ENCODE peak calls at places on chromosomes 5 and 9, in eight cellular contexts. K is GM06990, L is coronary artery, O is sigmoid colon, V is colonic mucosa, A is heart left ventricle, X is ovary, S is lower lobe of right lung. N is an unnamed sample.

GRCh38 chr5:25995209-25995608 is 1043.2 kb downstream of the CDH9 start:
- DNase-seq in K (no peak), O (no peak), L (no peak), S (no peak), X (no peak), V (no peak), A (no peak), N (no peak)

GRCh38 chr9:123002754-123003153 is 30.7 kb upstream of the GPR21 start:
- DNase-seq in S (no peak), A (no peak), K (no peak), L (no peak), X (no peak), O (no peak), V (no peak), N (peak)

GRCh38 chr5:107072440-107072839 is 598.3 kb downstream of the EFNA5 start:
- DNase-seq in X (no peak), K (no peak), A (no peak), V (no peak), S (no peak), L (no peak), O (no peak), N (no peak)

GRCh38 chr5:176877793-176878331 is 21.3 kb downstream of the HK3 start:
- DNase-seq in V (no peak), X (no peak), K (no peak), O (no peak), L (no peak), A (no peak), S (no peak), N (no peak)

GRCh38 chr5:165829504-165829903 is 2324.1 kb downstream of the MAT2B start:
- DNase-seq in O (no peak), K (no peak), A (no peak), V (no peak), X (no peak), L (no peak), S (no peak), N (no peak)

GRCh38 chr5:40680741-40681350 is 1.1 kb downstream of the PTGER4 start:
- DNase-seq in L (no peak), K (peak), A (peak), X (no peak), V (peak), O (peak), S (peak), N (no peak)

GRCh38 chr5:180161420-180162303 is 47.3 kb downstream of the RASGEF1C start:
- DNase-seq in O (peak), V (no peak), S (no peak), L (peak), A (no peak), X (no peak), K (no peak), N (no peak)

GRCh38 chr5:36724429-36725332 is 118.3 kb downstream of the SLC1A3 start:
- DNase-seq in A (peak), S (peak), L (no peak), X (no peak), K (peak), V (peak), O (no peak), N (no peak)

GRCh38 chr5:7565559-7565958 is 169.6 kb downstream of the ADCY2 start:
- DNase-seq in S (no peak), A (no peak), V (no peak), K (no peak), L (no peak), O (no peak), X (no peak), N (no peak)

GRCh38 chr5:38500861-38501260 is 55.6 kb downstream of the LIFR start:
- DNase-seq in L (no peak), O (no peak), A (no peak), K (no peak), S (no peak), V (no peak), X (no peak), N (peak)

GRCh38 chr9:77944556-77945261 is 86.9 kb downstream of the GNAQ start:
- DNase-seq in A (peak), K (no peak), S (peak), L (no peak), X (no peak), V (peak), O (no peak), N (no peak)

GRCh38 chr5:52990531-52990925 is 1.4 kb downstream of the ITGA2 start:
- DNase-seq in X (no peak), L (no peak), A (no peak), V (no peak), O (no peak), S (no peak), K (no peak), N (no peak)

GRCh38 chr5:148970228-148970627 is 92.6 kb downstream of the SH3TC2 start:
- DNase-seq in O (peak), X (no peak), V (peak), S (peak), A (no peak), L (no peak), K (no peak), N (no peak)

GRCh38 chr5:126965487-126965886 is 64.9 kb downstream of the MARCHF3 start:
- DNase-seq in X (no peak), V (no peak), A (no peak), S (no peak), L (no peak), O (no peak), K (no peak), N (no peak)

GRCh38 chr5:126961128-126961527 is 69.2 kb downstream of the MARCHF3 start:
- DNase-seq in O (no peak), L (no peak), V (no peak), X (no peak), A (no peak), K (no peak), S (no peak), N (no peak)

GRCh38 chr5:126965061-126965475 is 65.3 kb downstream of the MARCHF3 start:
- DNase-seq in O (no peak), L (no peak), X (no peak), A (no peak), K (no peak), V (no peak), S (no peak), N (peak)

GRCh38 chr5:126961702-126962101 is 68.7 kb downstream of the MARCHF3 start:
- DNase-seq in K (peak), O (no peak), A (no peak), V (no peak), L (no peak), X (no peak), S (no peak), N (peak)

DNA sequence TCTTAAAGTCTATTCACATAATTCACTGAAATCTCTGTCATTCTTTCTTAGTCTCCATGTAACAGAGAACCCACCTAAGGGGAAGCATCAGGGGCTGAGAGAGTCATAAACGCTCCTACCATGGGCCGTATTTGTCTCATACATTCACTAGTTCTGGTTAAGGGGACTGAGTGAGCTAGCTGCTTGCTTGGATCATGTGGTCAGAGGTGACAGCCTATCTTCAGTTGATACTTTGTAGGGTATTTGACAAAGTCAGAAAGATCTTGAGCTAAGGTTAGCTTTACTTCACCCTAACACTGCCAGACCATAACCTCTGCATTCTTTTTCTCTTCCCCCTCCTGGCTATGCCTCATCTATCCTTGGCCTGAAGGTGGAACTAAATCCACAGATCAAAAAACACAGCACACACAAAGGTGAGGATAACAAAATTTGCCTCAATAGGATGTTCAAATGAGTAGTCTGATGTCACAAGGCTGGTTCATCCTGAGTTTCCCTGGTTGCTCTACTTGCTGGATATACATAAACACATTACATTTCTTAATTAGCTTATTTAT is 66.5 kb downstream of the MARCHF3 start:
- DNase-seq in O (no peak), X (no peak), A (no peak), L (no peak), S (no peak), K (no peak), V (no peak), N (no peak)
- TF ChIP-seq CTCF in O (no peak), X (no peak), A (no peak), L (no peak), S (no peak), K (no peak), V (no peak), N (no peak)

GRCh38 chr5:88677943-88678779 is 204.8 kb downstream of the MEF2C start:
- DNase-seq in K (no peak), L (no peak), X (no peak), V (no peak), S (no peak), O (no peak), A (no peak), N (no peak)
- H3K4me3 ChIP-seq in K (peak), L (peak), X (no peak), V (no peak), S (no peak), O (no peak), A (no peak), N (no peak)

GRCh38 chr5:134784946-134785620 is 26.5 kb downstream of the DDX46 start:
- DNase-seq in K (no peak), V (no peak), S (no peak), L (no peak), X (no peak), O (no peak), A (no peak), N (peak)

GRCh38 chr5:134787692-134788091 is 29.1 kb downstream of the DDX46 start:
- DNase-seq in L (no peak), S (no peak), V (no peak), O (no peak), X (no peak), K (no peak), A (no peak), N (no peak)

DNA sequence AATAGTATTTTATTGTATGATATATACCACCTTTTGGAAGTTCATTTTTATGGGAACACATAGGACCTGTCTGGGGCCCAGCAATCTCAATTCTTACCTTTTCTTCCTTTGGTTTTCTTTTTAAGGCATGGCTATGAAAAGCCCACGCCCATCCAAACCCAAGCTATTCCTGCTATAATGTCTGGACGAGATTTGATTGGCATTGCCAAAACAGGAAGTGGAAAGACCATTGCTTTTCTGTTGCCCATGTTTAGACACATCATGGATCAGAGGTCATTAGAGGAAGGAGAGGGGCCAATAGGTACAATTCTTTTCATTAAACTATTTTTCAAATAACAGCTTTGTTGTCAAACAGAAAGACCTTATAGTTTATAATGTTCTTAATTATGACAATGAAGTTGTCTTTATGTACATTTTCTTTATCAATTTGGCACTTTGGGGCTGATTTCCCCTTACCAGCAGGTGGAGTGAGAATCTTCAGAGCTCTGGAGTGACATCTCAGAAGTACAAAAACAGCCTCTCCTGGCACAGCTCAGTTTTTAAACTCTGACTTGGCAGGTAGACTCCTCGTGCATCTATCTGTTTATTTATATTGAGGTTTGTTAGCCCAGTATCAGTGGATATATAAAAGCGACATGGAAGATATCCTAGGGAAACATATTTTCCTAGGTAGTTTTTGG is 25.8 kb downstream of the DDX46 start:
- DNase-seq in K (no peak), X (no peak), L (no peak), S (no peak), V (no peak), O (no peak), A (no peak), N (peak)
- TF ChIP-seq CTCF in K (peak), X (no peak), L (no peak), S (no peak), V (no peak), O (no peak), A (no peak), N (peak)

DNA sequence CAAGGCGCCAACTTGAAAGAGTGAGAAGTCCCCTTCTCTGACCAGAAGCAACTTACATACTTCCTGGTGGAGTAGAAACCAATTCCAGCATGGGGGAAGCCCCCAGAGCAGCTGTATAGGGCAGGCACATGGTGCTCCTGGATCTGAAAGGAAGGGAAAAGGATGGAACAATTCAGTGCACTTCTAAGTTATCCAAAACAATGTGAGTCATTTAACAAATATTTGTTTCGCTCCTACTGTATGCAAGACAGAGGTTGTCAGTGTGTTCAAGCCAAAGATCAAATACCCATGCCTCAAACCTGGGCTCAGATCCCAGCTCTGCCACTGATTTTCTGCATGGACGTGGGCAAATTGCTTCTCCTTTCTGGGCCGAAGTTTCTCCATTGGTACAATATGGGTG is 67.1 kb downstream of the LHX2 start:
- DNase-seq in S (no peak), O (no peak), A (no peak), K (no peak), L (no peak), X (no peak), V (no peak), N (peak)
- H3K4me3 ChIP-seq in S (no peak), O (no peak), A (no peak), K (no peak), L (no peak), X (no peak), V (no peak), N (no peak)

GRCh38 chr5:23466401-23466886 is 41.0 kb upstream of the PRDM9 start:
- DNase-seq in K (no peak), V (no peak), O (no peak), S (no peak), L (no peak), X (no peak), A (no peak), N (peak)
- TF ChIP-seq CTCF in K (no peak), V (no peak), O (no peak), S (no peak), L (no peak), X (no peak), A (no peak), N (no peak)

GRCh38 chr5:100827481-100827889 is 75.6 kb downstream of the ST8SIA4 start:
- DNase-seq in V (peak), O (no peak), X (no peak), A (no peak), L (no peak), K (peak), S (no peak), N (peak)

GRCh38 chr5:100824635-100825034 is 78.4 kb downstream of the ST8SIA4 start:
- DNase-seq in X (no peak), L (no peak), A (no peak), S (no peak), V (no peak), K (no peak), O (no peak), N (no peak)

GRCh38 chr5:100826133-100826532 is 76.9 kb downstream of the ST8SIA4 start:
- DNase-seq in S (no peak), A (no peak), L (no peak), O (no peak), X (no peak), K (peak), V (no peak), N (no peak)

GRCh38 chr5:100828756-100829342 is 74.2 kb downstream of the ST8SIA4 start:
- DNase-seq in L (no peak), O (no peak), A (no peak), X (no peak), V (no peak), K (no peak), S (no peak), N (no peak)

GRCh38 chr5:100828071-100828689 is 74.9 kb downstream of the ST8SIA4 start:
- DNase-seq in V (no peak), X (no peak), S (no peak), L (no peak), K (peak), O (peak), A (no peak), N (no peak)
- H3K4me3 ChIP-seq in V (no peak), X (no peak), S (no peak), L (no peak), K (peak), O (no peak), A (no peak), N (no peak)